ENCODE peak calls at places on chromosomes 12 and 14, in eight cellular contexts. Y is tibial artery; S is NCI-H187 treated with DMSO at 0.1 percent for 48 hours; X is stimulated activated CD8-positive, alpha-beta memory T cell treated with anti-CD3 and anti-CD28 coated beads, Interleukin-12 subunit alpha, Interleukin-12 subunit beta, amount 100 ng/mL, for 4 hours; J is NCI-H226; L is HT-29; N is AG08395; R is GM10248. A is an unnamed sample.

GRCh38 chr14:100428727-100429126 is 105.6 kb downstream of the SLC25A47 start:
- DNase-seq in L (no peak), X (no peak), N (peak; percentile 42), Y (no peak), J (no peak), S (no peak), R (no peak), A (no peak)

GRCh38 chr12:122646568-122647220 is 56.5 kb downstream of the HCAR2 start:
- DNase-seq in Y (peak; percentile 25), L (no peak), X (peak; percentile 35), J (peak; percentile 68), S (no peak), R (peak; percentile 61), N (peak; percentile 62), A (peak; percentile 52)

GRCh38 chr12:105748806-105749600 is 389.8 kb downstream of the NUAK1 start:
- DNase-seq in R (no peak), J (no peak), S (no peak), L (no peak), X (no peak), N (peak; percentile 34), Y (peak; percentile 51), A (no peak)

GRCh38 chr12:112988224-112988623 is 9.9 kb downstream of the OAS2 start:
- DNase-seq in J (no peak), S (no peak), X (no peak), N (no peak), L (no peak), Y (no peak), R (no peak), A (no peak)

GRCh38 chr14:26526132-26526531 is 71.7 kb downstream of the NOVA1 start:
- DNase-seq in Y (no peak), S (no peak), R (no peak), L (no peak), J (no peak), N (peak; percentile 26), X (no peak), A (no peak)

GRCh38 chr12:28767836-28768348 is 381.2 kb upstream of the FAR2 start:
- DNase-seq in S (no peak), J (no peak), Y (no peak), R (no peak), N (no peak), L (no peak), X (no peak), A (no peak)

GRCh38 chr12:92424338-92424737 is 278.5 kb upstream of the PLEKHG7 start:
- DNase-seq in R (no peak), S (no peak), L (no peak), J (peak; percentile 10), X (no peak), Y (no peak), N (peak; percentile 13), A (no peak)

GRCh38 chr14:50399251-50400032 is 2.8 kb upstream of the CDKL1 start:
- DNase-seq in R (no peak), J (no peak), L (peak; percentile 25), Y (peak; percentile 55), N (peak; percentile 31), X (no peak), S (no peak), A (no peak)

GRCh38 chr14:21825147-21825743 is 151.6 kb upstream of the OR4E1 start:
- DNase-seq in X (no peak), J (peak; percentile 33), S (no peak), L (peak; percentile 58), Y (no peak), N (no peak), R (peak; percentile 22), A (peak; percentile 32)

GRCh38 chr12:2387051-2387834 is 334.5 kb downstream of the CACNA1C start:
- DNase-seq in Y (no peak), J (no peak), S (no peak), N (no peak), L (no peak), X (no peak), R (peak; percentile 36), A (peak; percentile 37)

GRCh38 chr12:100801335-100801734 is 6.8 kb downstream of the ANO4 start:
- DNase-seq in Y (no peak), S (no peak), X (no peak), J (no peak), N (no peak), R (no peak), L (no peak), A (no peak)

GRCh38 chr12:59085680-59086079 is 165.4 kb upstream of the LRIG3 start:
- DNase-seq in S (no peak), X (no peak), L (no peak), N (no peak), R (no peak), J (no peak), Y (no peak), A (no peak)

GRCh38 chr12:120468846-120469449 is 600 bp downstream of the SRSF9 start:
- DNase-seq in J (no peak), S (no peak), X (peak; percentile 47), L (no peak), N (no peak), Y (peak; percentile 28), R (peak; percentile 63), A (no peak)

GRCh38 chr12:40020261-40020691 is 85.6 kb downstream of the SLC2A13 start:
- DNase-seq in J (no peak), X (no peak), Y (no peak), R (no peak), N (no peak), S (no peak), L (no peak), A (no peak)

GRCh38 chr12:94078138-94078723 is 70.1 kb upstream of the PLXNC1 start:
- DNase-seq in J (no peak), N (no peak), Y (no peak), L (no peak), S (no peak), X (no peak), R (no peak), A (no peak)

GRCh38 chr14:97407701-97408407 is 610.7 kb downstream of the VRK1 start:
- DNase-seq in R (no peak), S (no peak), L (no peak), Y (no peak), J (no peak), N (no peak), X (no peak), A (no peak)

GRCh38 chr12:131117438-131118245 is 163.9 kb downstream of the ADGRD1 start:
- DNase-seq in Y (peak; percentile 19), J (no peak), R (no peak), N (no peak), X (no peak), L (no peak), S (no peak), A (no peak)

GRCh38 chr14:105859717-105860614 is 333.6 kb downstream of the TMEM121 start:
- DNase-seq in J (no peak), X (no peak), S (no peak), R (no peak), N (no peak), Y (peak; percentile 3), L (no peak), A (no peak)

GRCh38 chr12:884746-885414 is 64.6 kb downstream of the RAD52 start:
- DNase-seq in R (no peak), L (no peak), S (no peak), X (no peak), N (no peak), Y (no peak), J (no peak), A (no peak)

GRCh38 chr14:94142247-94142646 is 12.8 kb upstream of the IFI27L2 start:
- DNase-seq in S (no peak), R (no peak), N (no peak), X (no peak), J (no peak), Y (no peak), L (no peak), A (no peak)

GRCh38 chr12:56922032-56922431 is 12.2 kb downstream of the SDR9C7 start:
- DNase-seq in X (no peak), Y (no peak), J (no peak), L (no peak), N (no peak), R (no peak), S (no peak), A (no peak)

GRCh38 chr14:92698393-92698792 is 50.0 kb downstream of the LGMN start:
- DNase-seq in Y (no peak), S (no peak), J (no peak), X (no peak), N (no peak), L (no peak), R (no peak), A (no peak)

GRCh38 chr12:68577949-68578348 is 32.8 kb upstream of the RAP1B start:
- DNase-seq in S (no peak), X (no peak), N (no peak), Y (no peak), L (no peak), J (no peak), R (no peak), A (no peak)

GRCh38 chr12:96906849-96907664 is at the start of gene NEDD1:
- DNase-seq in N (peak; percentile 85), X (peak; percentile 76), J (peak; percentile 75), S (no peak), Y (peak; percentile 79), R (peak; percentile 93), L (peak; percentile 89), A (peak; percentile 81)

GRCh38 chr14:39023939-39024871 is 78.8 kb downstream of the SEC23A start:
- DNase-seq in N (no peak), L (peak; percentile 25), J (no peak), X (no peak), R (no peak), Y (no peak), S (no peak), A (no peak)

GRCh38 chr12:80442426-80443222 is 1.4 kb upstream of the PTPRQ start:
- DNase-seq in S (no peak), R (no peak), J (peak; percentile 97), L (no peak), N (no peak), X (no peak), Y (no peak), A (no peak)

GRCh38 chr12:113405687-113406086 is 2.0 kb upstream of the SDS start:
- DNase-seq in J (no peak), R (no peak), S (no peak), Y (no peak), L (no peak), N (no peak), X (no peak), A (no peak)

GRCh38 chr14:55699131-55700057 is 119.4 kb downstream of the KTN1 start:
- DNase-seq in Y (no peak), R (no peak), X (no peak), N (peak; percentile 47), S (peak; percentile 42), J (peak; percentile 44), L (no peak), A (no peak)

GRCh38 chr12:13870255-13870654 is 111.1 kb downstream of the GRIN2B start:
- DNase-seq in Y (no peak), N (no peak), R (no peak), L (no peak), X (no peak), J (no peak), S (no peak), A (no peak)

GRCh38 chr14:34438438-34438837 is 23.6 kb downstream of the SPTSSA start:
- DNase-seq in N (no peak), L (no peak), J (no peak), Y (no peak), S (no peak), X (no peak), R (no peak), A (no peak)

GRCh38 chr12:113422030-113422900 is at the start of gene SDSL:
- DNase-seq in J (peak; percentile 96), R (peak; percentile 73), N (peak; percentile 86), X (no peak), L (peak; percentile 78), S (no peak), Y (peak; percentile 66), A (peak; percentile 9)

GRCh38 chr12:53333289-53333688 is 2.9 kb downstream of the SP7 start:
- DNase-seq in L (no peak), R (no peak), X (no peak), J (no peak), N (no peak), Y (no peak), S (no peak), A (no peak)

GRCh38 chr14:59664741-59665140 is 88.1 kb upstream of the CCDC175 start:
- DNase-seq in N (no peak), Y (no peak), R (no peak), S (no peak), X (no peak), L (no peak), J (no peak), A (no peak)

GRCh38 chr14:99679996-99680395 is 4.1 kb upstream of the CYP46A1 start:
- DNase-seq in S (no peak), X (no peak), J (no peak), R (no peak), Y (no peak), L (no peak), N (no peak), A (no peak)